ENCODE peak calls at places on chromosome 9, in seven cellular contexts. D is NCI-H1694 treated with DMSO at 0.1 percent for 48 hours; V is activated T-helper 1 cell treated with anti-CD3 and anti-CD28 coated beads, Interleukin-12 subunit alpha, Interleukin-12 subunit beta, Interleukin-2, Interleukin-4 antibody, amounts not matched to agents 30 ng/mL and 10 ng/mL and 1 ng/mL, durations not matched to agents 14 hours and 24 hours and 36 hours; E is stimulated activated CD4-positive, alpha-beta T cell treated with anti-CD3 and anti-CD28 coated beads, Interleukin-2, amount 100 ng/mL, for 48 hours; C is choroid plexus epithelial cell; P is NCI-H1105; B is naive thymus-derived CD4-positive, alpha-beta T cell. I is an unnamed sample.

GRCh38 chr9:35035851-35036701 is 36.3 kb downstream of the VCP start:
- DNase-seq in D (no peak), V (peak; percentile 57), E (peak; percentile 45), C (peak; percentile 71), P (no peak), B (peak; percentile 38), I (no peak)

GRCh38 chr9:93244510-93245436 is 60.8 kb downstream of the WNK2 start:
- DNase-seq in D (no peak), V (no peak), E (no peak), C (no peak), P (no peak), B (no peak), I (no peak)

GRCh38 chr9:130039504-130040147 is 3.4 kb downstream of the FNBP1 start:
- DNase-seq in D (no peak), V (no peak), E (no peak), C (peak; percentile 26), P (no peak), B (peak; percentile 53), I (peak; percentile 41)

GRCh38 chr9:2083552-2083951 is 68.4 kb downstream of the SMARCA2 start:
- DNase-seq in D (no peak), V (no peak), E (no peak), C (no peak), P (no peak), B (no peak), I (no peak)

GRCh38 chr9:36597412-36598178 is 24.9 kb downstream of the MELK start:
- DNase-seq in D (peak; percentile 10), V (no peak), E (no peak), C (peak; percentile 89), P (no peak), B (no peak), I (no peak)

GRCh38 chr9:71364196-71364955 is 243.0 kb upstream of the TRPM3 start:
- DNase-seq in D (no peak), V (no peak), E (no peak), C (no peak), P (no peak), B (no peak), I (peak; percentile 8)

GRCh38 chr9:131116281-131117101 is 8.9 kb upstream of the NUP214 start:
- DNase-seq in D (no peak), V (no peak), E (no peak), C (no peak), P (no peak), B (no peak), I (peak; percentile 64)

GRCh38 chr9:25461416-25461815 is 216.8 kb downstream of the TUSC1 start:
- DNase-seq in D (no peak), V (no peak), E (no peak), C (no peak), P (no peak), B (no peak), I (no peak)

GRCh38 chr9:119053070-119053469 is 316.2 kb downstream of the BRINP1 start:
- DNase-seq in D (no peak), V (no peak), E (no peak), C (no peak), P (no peak), B (no peak), I (no peak)

GRCh38 chr9:133129001-133129799 is 8.2 kb upstream of the RALGDS start:
- DNase-seq in D (no peak), V (no peak), E (no peak), C (no peak), P (no peak), B (no peak), I (peak; percentile 90)

GRCh38 chr9:14750871-14751270 is 28.3 kb upstream of the CER1 start:
- DNase-seq in D (no peak), V (no peak), E (no peak), C (no peak), P (no peak), B (no peak), I (no peak)

GRCh38 chr9:104743377-104743985 is 4.0 kb upstream of the NIPSNAP3A start:
- DNase-seq in D (peak; percentile 54), V (peak; percentile 22), E (no peak), C (peak; percentile 86), P (peak; percentile 26), B (peak; percentile 52), I (peak; percentile 46)

GRCh38 chr9:120396926-120397325 is 183.0 kb downstream of the CDK5RAP2 start:
- DNase-seq in D (no peak), V (no peak), E (no peak), C (peak; percentile 71), P (no peak), B (no peak), I (no peak)

GRCh38 chr9:77725820-77726219 is 77.7 kb upstream of the GNA14 start:
- DNase-seq in D (no peak), V (peak; percentile 8), E (no peak), C (no peak), P (no peak), B (no peak), I (no peak)

GRCh38 chr9:72442212-72442607 is 77.2 kb upstream of the ZFAND5 start:
- DNase-seq in D (no peak), V (no peak), E (no peak), C (peak; percentile 90), P (no peak), B (no peak), I (no peak)

GRCh38 chr9:6566409-6567139 is 79.0 kb downstream of the GLDC start:
- DNase-seq in D (no peak), V (peak; percentile 44), E (peak; percentile 37), C (peak; percentile 95), P (no peak), B (no peak), I (no peak)

GRCh38 chr9:93908591-93909241 is 46.4 kb downstream of the BARX1 start:
- DNase-seq in D (no peak), V (no peak), E (no peak), C (peak; percentile 5), P (peak; percentile 64), B (no peak), I (peak; percentile 17)

GRCh38 chr9:81689343-81690175 is at the start of gene TLE1:
- DNase-seq in D (peak; percentile 93), V (peak; percentile 60), E (peak; percentile 51), C (peak; percentile 100), P (peak; percentile 98), B (peak; percentile 66), I (peak; percentile 99)

GRCh38 chr9:76835571-76836283 is 70.2 kb downstream of the PRUNE2 start:
- DNase-seq in D (no peak), V (no peak), E (no peak), C (peak; percentile 64), P (peak; percentile 5), B (no peak), I (no peak)

GRCh38 chr9:127874301-127875216 is 2.9 kb downstream of the AK1 start:
- DNase-seq in D (no peak), V (no peak), E (no peak), C (no peak), P (no peak), B (no peak), I (no peak)

GRCh38 chr9:129307227-129307970 is 129.3 kb upstream of the IER5L start:
- DNase-seq in D (no peak), V (no peak), E (no peak), C (no peak), P (no peak), B (no peak), I (no peak)

GRCh38 chr9:137493163-137494103 is 34.3 kb upstream of the NSMF start:
- DNase-seq in D (no peak), V (no peak), E (no peak), C (no peak), P (no peak), B (no peak), I (no peak)

GRCh38 chr9:28650327-28650726 is 1077.0 kb upstream of the C9orf72 start:
- DNase-seq in D (no peak), V (no peak), E (no peak), C (no peak), P (no peak), B (no peak), I (no peak)

GRCh38 chr9:70987986-70988385 is 133.4 kb downstream of the TRPM3 start:
- DNase-seq in D (no peak), V (no peak), E (no peak), C (peak; percentile 73), P (no peak), B (no peak), I (no peak)

GRCh38 chr9:126604706-126605105 is 9.0 kb upstream of the LMX1B start:
- DNase-seq in D (no peak), V (no peak), E (no peak), C (no peak), P (no peak), B (no peak), I (no peak)

GRCh38 chr9:114165407-114166102 is 10.2 kb downstream of the COL27A1 start:
- DNase-seq in D (no peak), V (no peak), E (no peak), C (no peak), P (no peak), B (no peak), I (no peak)

GRCh38 chr9:31355965-31356364 is 1028.5 kb upstream of the ACO1 start:
- DNase-seq in D (no peak), V (no peak), E (no peak), C (no peak), P (peak; percentile 76), B (no peak), I (peak; percentile 82)

GRCh38 chr9:125889524-125890473 is 142.6 kb downstream of the PBX3 start:
- DNase-seq in D (peak; percentile 75), V (no peak), E (peak; percentile 5), C (peak; percentile 66), P (peak; percentile 23), B (peak; percentile 28), I (peak; percentile 82)

GRCh38 chr9:111891910-111892499 is 4.6 kb upstream of the UGCG start:
- DNase-seq in D (no peak), V (no peak), E (no peak), C (no peak), P (peak; percentile 7), B (peak; percentile 56), I (no peak)

GRCh38 chr9:734831-735511 is 106.5 kb upstream of the DMRT1 start:
- DNase-seq in D (no peak), V (no peak), E (no peak), C (peak; percentile 98), P (no peak), B (no peak), I (no peak)

GRCh38 chr9:7150153-7150890 is 392.5 kb downstream of the KDM4C start:
- DNase-seq in D (no peak), V (peak; percentile 24), E (no peak), C (no peak), P (no peak), B (peak; percentile 8), I (no peak)

GRCh38 chr9:137025120-137025966 is 2.7 kb downstream of the ABCA2 start:
- DNase-seq in D (peak; percentile 34), V (no peak), E (no peak), C (no peak), P (peak; percentile 81), B (no peak), I (peak; percentile 89)

GRCh38 chr9:100167176-100167575 is 68.1 kb downstream of the INVS start:
- DNase-seq in D (no peak), V (no peak), E (no peak), C (peak; percentile 26), P (no peak), B (no peak), I (no peak)

GRCh38 chr9:17422994-17423680 is 155.7 kb upstream of the SH3GL2 start:
- DNase-seq in D (no peak), V (no peak), E (no peak), C (peak; percentile 24), P (no peak), B (no peak), I (no peak)

GRCh38 chr9:72428329-72428728 is 63.3 kb upstream of the ZFAND5 start:
- DNase-seq in D (no peak), V (no peak), E (no peak), C (peak; percentile 23), P (no peak), B (no peak), I (no peak)

GRCh38 chr9:593809-594208 is 247.7 kb upstream of the DMRT1 start:
- DNase-seq in D (no peak), V (no peak), E (no peak), C (no peak), P (no peak), B (no peak), I (no peak)

GRCh38 chr9:79764377-79764776 is 192.6 kb downstream of the TLE4 start:
- DNase-seq in D (no peak), V (no peak), E (no peak), C (peak; percentile 96), P (no peak), B (no peak), I (no peak)